ENCODE peak calls at places on chromosomes 16 and 17, in four cellular contexts. E is effector memory CD4-positive, alpha-beta T cell; M is thoracic aorta; S is cardiac muscle cell. W is an unnamed sample.

GRCh38 chr16:931651-932500 is 38.9 kb downstream of the LMF1 start:
- DNase-seq in E (no peak), M (no peak), S (no peak), W (no peak)

GRCh38 chr16:12186774-12187335 is 210.3 kb downstream of the SNX29 start:
- DNase-seq in E (no peak), M (no peak), S (no peak), W (no peak)

GRCh38 chr17:70446446-70446845 is 277.1 kb downstream of the KCNJ2 start:
- DNase-seq in E (no peak), M (no peak), S (no peak), W (no peak)

GRCh38 chr16:58110590-58111330 is 18.4 kb downstream of the CFAP20 start:
- DNase-seq in E (no peak), M (no peak), S (peak), W (no peak)

GRCh38 chr17:2020721-2021120 is 4.4 kb downstream of the RTN4RL1 start:
- DNase-seq in E (no peak), M (no peak), S (no peak), W (peak)

GRCh38 chr16:50474138-50474537 is 74.1 kb upstream of the NKD1 start:
- DNase-seq in E (no peak), M (no peak), S (no peak), W (no peak)

GRCh38 chr17:19672009-19672837 is 23.7 kb downstream of the ALDH3A2 start:
- DNase-seq in E (no peak), M (no peak), S (no peak), W (no peak)

GRCh38 chr16:21158208-21159110 is at the start of gene LDAF1:
- DNase-seq in E (peak), M (peak), S (peak), W (peak)

GRCh38 chr17:1992541-1992940 is 32.6 kb downstream of the RTN4RL1 start:
- DNase-seq in E (no peak), M (no peak), S (no peak), W (no peak)

GRCh38 chr17:58763263-58763662 is 7.6 kb downstream of the PPM1E start:
- DNase-seq in E (no peak), M (no peak), S (no peak), W (no peak)

GRCh38 chr17:1328437-1328836 is 49.0 kb downstream of the TRARG1 start:
- DNase-seq in E (no peak), M (no peak), S (no peak), W (no peak)

GRCh38 chr16:14523632-14524031 is 106.4 kb downstream of the PARN start:
- DNase-seq in E (no peak), M (no peak), S (no peak), W (no peak)

GRCh38 chr17:64084086-64084939 is 45.6 kb downstream of the ERN1 start:
- DNase-seq in E (no peak), M (no peak), S (peak), W (no peak)

GRCh38 chr16:50388491-50388890 is 19.7 kb upstream of the BRD7 start:
- DNase-seq in E (no peak), M (no peak), S (no peak), W (no peak)

GRCh38 chr16:58563235-58563634 is 47.9 kb downstream of the SETD6 start:
- DNase-seq in E (no peak), M (no peak), S (peak), W (no peak)

GRCh38 chr16:58500329-58501241 is 642 bp downstream of the NDRG4 start:
- DNase-seq in E (no peak), M (no peak), S (no peak), W (peak)

GRCh38 chr17:2406271-2406902 is 5.5 kb upstream of the MNT start:
- DNase-seq in E (no peak), M (no peak), S (no peak), W (no peak)

GRCh38 chr17:61460796-61461585 is 8.8 kb downstream of the TBX4 start:
- DNase-seq in E (no peak), M (no peak), S (no peak), W (no peak)

GRCh38 chr16:88854306-88855111 is 2.2 kb downstream of the GALNS start:
- DNase-seq in E (no peak), M (no peak), S (no peak), W (peak)

GRCh38 chr16:26464576-26465266 is 602.0 kb upstream of the C16orf82 start:
- DNase-seq in E (no peak), M (no peak), S (no peak), W (no peak)

GRCh38 chr17:61641715-61642114 is 50.7 kb upstream of the NACA2 start:
- DNase-seq in E (no peak), M (no peak), S (no peak), W (no peak)

GRCh38 chr16:86519649-86520316 is 9.5 kb downstream of the FOXF1 start:
- DNase-seq in E (peak), M (no peak), S (peak), W (peak)

GRCh38 chr17:11290814-11291213 is 49.8 kb downstream of the SHISA6 start:
- DNase-seq in E (no peak), M (no peak), S (no peak), W (no peak)

GRCh38 chr17:51244041-51244440 is 15.8 kb downstream of the MBTD1 start:
- DNase-seq in E (no peak), M (no peak), S (no peak), W (no peak)

GRCh38 chr17:41988418-41988817 is 21.8 kb downstream of the CNP start:
- DNase-seq in E (no peak), M (no peak), S (no peak), W (no peak)

GRCh38 chr17:18961634-18962493 is 9.9 kb downstream of the SLC5A10 start:
- DNase-seq in E (no peak), M (no peak), S (no peak), W (no peak)

GRCh38 chr17:32015245-32016013 is 8.2 kb downstream of the LRRC37B start:
- DNase-seq in E (no peak), M (no peak), S (no peak), W (peak)

GRCh38 chr17:20954794-20955193 is 88.0 kb downstream of the USP22 start:
- DNase-seq in E (no peak), M (no peak), S (no peak), W (no peak)

GRCh38 chr17:61388561-61389356 is 10.9 kb upstream of the TBX2 start:
- DNase-seq in E (no peak), M (no peak), S (no peak), W (no peak)

GRCh38 chr17:48998557-48999440 is 1.6 kb downstream of the IGF2BP1 start:
- DNase-seq in E (no peak), M (no peak), S (peak), W (no peak)
- H3K27ac ChIP-seq in E (no peak), M (no peak), S (peak), W (no peak)

GRCh38 chr17:73210002-73210678 is 17.3 kb downstream of the COG1 start:
- DNase-seq in E (no peak), M (no peak), S (no peak), W (no peak)
- H3K27ac ChIP-seq in E (peak), M (no peak), S (no peak), W (no peak)

DNA sequence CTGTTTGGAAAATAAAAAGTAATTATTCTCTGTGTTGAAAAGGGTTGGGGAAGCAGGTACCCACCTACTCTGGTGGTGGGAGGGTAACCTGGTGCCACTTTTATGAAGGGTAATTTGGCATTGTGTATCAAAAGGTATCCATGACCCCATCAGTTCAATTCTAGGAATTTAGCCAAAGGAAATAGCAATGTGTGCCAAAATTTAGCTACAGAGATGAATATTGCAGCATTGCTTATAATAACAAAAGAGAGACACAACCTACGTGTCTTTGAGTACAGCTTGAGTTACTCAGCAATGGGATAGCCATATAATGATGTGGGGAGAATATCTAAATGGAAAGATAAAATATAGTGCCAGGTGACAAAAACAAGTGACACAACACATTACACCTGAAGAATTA is 170.7 kb downstream of the NTN1 start:
- DNase-seq in E (no peak), M (no peak), S (peak), W (no peak)
- H3K27ac ChIP-seq in E (no peak), M (no peak), S (no peak), W (no peak)

DNA sequence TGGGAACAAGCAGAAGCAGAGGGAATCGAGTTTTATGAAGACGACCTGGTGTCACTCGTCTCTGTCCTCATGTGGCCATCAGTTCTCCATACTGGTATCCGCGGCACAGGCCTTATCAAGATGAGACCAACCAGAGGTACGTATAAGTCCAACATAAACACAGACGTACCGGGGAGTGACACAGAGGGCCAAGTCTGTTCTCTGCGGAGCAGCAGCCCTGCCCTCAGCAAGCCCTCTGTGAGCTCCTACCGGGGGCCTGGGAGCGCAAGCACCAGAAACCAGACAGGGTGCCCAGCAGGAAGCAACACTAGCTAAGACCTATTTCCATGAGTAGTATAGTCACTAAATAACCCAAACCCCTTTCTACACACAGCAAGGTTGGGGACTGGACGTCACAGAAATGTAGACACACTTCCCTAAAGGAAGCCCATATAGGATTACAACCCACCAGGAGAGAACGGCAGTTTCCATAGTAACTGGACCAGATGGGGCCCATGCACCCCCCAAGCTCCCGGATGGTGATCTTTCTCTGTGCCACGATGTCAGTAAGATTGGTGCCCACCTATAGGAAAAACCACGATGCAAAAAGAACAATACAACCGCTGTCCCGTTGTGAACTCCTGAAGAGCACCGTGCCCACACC is 911 bp downstream of the ARL16 start:
- DNase-seq in E (no peak), M (no peak), S (no peak), W (no peak)
- H3K27ac ChIP-seq in E (peak), M (no peak), S (peak), W (no peak)

GRCh38 chr16:8948831-8949230 is 14.9 kb downstream of the USP7 start:
- DNase-seq in E (no peak), M (no peak), S (no peak), W (no peak)

GRCh38 chr16:8950580-8951077 is 13.1 kb downstream of the USP7 start:
- DNase-seq in E (no peak), M (no peak), S (peak), W (no peak)

GRCh38 chr16:8948069-8948593 is 15.6 kb downstream of the USP7 start:
- DNase-seq in E (no peak), M (no peak), S (no peak), W (no peak)

GRCh38 chr16:8951447-8952280 is 12.0 kb downstream of the USP7 start:
- DNase-seq in E (no peak), M (no peak), S (no peak), W (no peak)

GRCh38 chr16:8949536-8950418 is 13.9 kb downstream of the USP7 start:
- DNase-seq in E (no peak), M (no peak), S (no peak), W (no peak)
- H3K27ac ChIP-seq in E (no peak), M (no peak), S (peak), W (peak)

GRCh38 chr17:16106161-16106891 is 106.7 kb downstream of the TTC19 start:
- DNase-seq in E (no peak), M (no peak), S (peak), W (no peak)
- H3K27ac ChIP-seq in E (no peak), M (no peak), S (no peak), W (no peak)

GRCh38 chr17:82751571-82752370 is at the start of gene TBCD:
- DNase-seq in E (peak), M (peak), S (peak), W (peak)
- H3K27ac ChIP-seq in E (peak), M (peak), S (peak), W (peak)

W was measured in spleen.